ENCODE peak calls at places on chromosomes 13 and 19, in eight cellular contexts. F, X, C, V, T, N, A and L are unnamed samples.
A peak's percentile ranks its signal among the peaks of the same experiment; 100 is the strongest.

GRCh38 chr19:42333975-42334696 is 8.7 kb downstream of the MEGF8 start:
- DNase-seq in F (no peak), X (no peak), C (peak; percentile 54), V (no peak), T (no peak), N (no peak), A (no peak), L (no peak)

GRCh38 chr19:940591-941291 is 14.9 kb downstream of the ARID3A start:
- DNase-seq in F (peak; percentile 95), X (peak; percentile 57), C (no peak), V (peak; percentile 83), T (no peak), N (peak; percentile 93), A (no peak), L (peak; percentile 54)

GRCh38 chr19:14048439-14049153 is 13.3 kb downstream of the PALM3 start:
- DNase-seq in F (no peak), X (no peak), C (no peak), V (peak; percentile 72), T (no peak), N (peak; percentile 83), A (peak; percentile 46), L (peak; percentile 35)

GRCh38 chr19:51259348-51260245 is 8.7 kb downstream of the SIGLECL1 start:
- DNase-seq in F (no peak), X (peak; percentile 22), C (no peak), V (no peak), T (peak; percentile 3), N (peak; percentile 48), A (peak; percentile 54), L (peak; percentile 58)

GRCh38 chr19:38021356-38021755 is 114.3 kb downstream of the SIPA1L3 start:
- DNase-seq in F (no peak), X (peak; percentile 54), C (no peak), V (no peak), T (peak; percentile 25), N (no peak), A (peak; percentile 39), L (no peak)

GRCh38 chr13:61286148-61286745 is 129.4 kb downstream of the PCDH20 start:
- DNase-seq in F (no peak), X (no peak), C (no peak), V (no peak), T (no peak), N (peak; percentile 4), A (no peak), L (peak; percentile 19)

GRCh38 chr13:60410299-60410698 is 13.3 kb downstream of the TDRD3 start:
- DNase-seq in F (no peak), X (no peak), C (no peak), V (no peak), T (no peak), N (no peak), A (no peak), L (no peak)

GRCh38 chr19:29172302-29172701 is 40.6 kb downstream of the UQCRFS1 start:
- DNase-seq in F (no peak), X (no peak), C (no peak), V (no peak), T (no peak), N (no peak), A (no peak), L (no peak)

GRCh38 chr19:18939922-18940775 is 868 bp downstream of the HOMER3 start:
- DNase-seq in F (peak; percentile 93), X (peak; percentile 46), C (no peak), V (peak; percentile 89), T (peak; percentile 56), N (peak; percentile 73), A (peak; percentile 52), L (no peak)

GRCh38 chr13:101915333-101915732 is 462.9 kb downstream of the ITGBL1 start:
- DNase-seq in F (no peak), X (no peak), C (no peak), V (no peak), T (no peak), N (peak; percentile 45), A (no peak), L (no peak)

GRCh38 chr19:38898788-38899446 is 501 bp downstream of the SIRT2 start:
- DNase-seq in F (no peak), X (peak; percentile 19), C (no peak), V (no peak), T (peak; percentile 22), N (no peak), A (peak; percentile 13), L (no peak)

GRCh38 chr13:24863748-24864540 is 100.0 kb downstream of the RNF17 start:
- DNase-seq in F (no peak), X (no peak), C (no peak), V (no peak), T (no peak), N (no peak), A (no peak), L (no peak)

GRCh38 chr19:43779147-43779819 is 1.5 kb downstream of the KCNN4 start:
- DNase-seq in F (no peak), X (no peak), C (no peak), V (peak; percentile 35), T (no peak), N (no peak), A (no peak), L (no peak)

GRCh38 chr19:36041831-36042230 is 9.2 kb upstream of the CLIP3 start:
- DNase-seq in F (no peak), X (peak; percentile 82), C (no peak), V (no peak), T (peak; percentile 82), N (no peak), A (peak; percentile 90), L (no peak)

GRCh38 chr13:112980441-112980840 is 11.4 kb downstream of the MCF2L start:
- DNase-seq in F (no peak), X (no peak), C (no peak), V (no peak), T (no peak), N (peak; percentile 85), A (no peak), L (no peak)
- H3K4me3 ChIP-seq in F (peak overlapping the region; percentile 8), X (no peak overlapping the region), C (no peak overlapping the region), V (peak overlapping the region; percentile 58), T (no peak overlapping the region), N (no peak overlapping the region), A (no peak overlapping the region), L (no peak overlapping the region)

DNA sequence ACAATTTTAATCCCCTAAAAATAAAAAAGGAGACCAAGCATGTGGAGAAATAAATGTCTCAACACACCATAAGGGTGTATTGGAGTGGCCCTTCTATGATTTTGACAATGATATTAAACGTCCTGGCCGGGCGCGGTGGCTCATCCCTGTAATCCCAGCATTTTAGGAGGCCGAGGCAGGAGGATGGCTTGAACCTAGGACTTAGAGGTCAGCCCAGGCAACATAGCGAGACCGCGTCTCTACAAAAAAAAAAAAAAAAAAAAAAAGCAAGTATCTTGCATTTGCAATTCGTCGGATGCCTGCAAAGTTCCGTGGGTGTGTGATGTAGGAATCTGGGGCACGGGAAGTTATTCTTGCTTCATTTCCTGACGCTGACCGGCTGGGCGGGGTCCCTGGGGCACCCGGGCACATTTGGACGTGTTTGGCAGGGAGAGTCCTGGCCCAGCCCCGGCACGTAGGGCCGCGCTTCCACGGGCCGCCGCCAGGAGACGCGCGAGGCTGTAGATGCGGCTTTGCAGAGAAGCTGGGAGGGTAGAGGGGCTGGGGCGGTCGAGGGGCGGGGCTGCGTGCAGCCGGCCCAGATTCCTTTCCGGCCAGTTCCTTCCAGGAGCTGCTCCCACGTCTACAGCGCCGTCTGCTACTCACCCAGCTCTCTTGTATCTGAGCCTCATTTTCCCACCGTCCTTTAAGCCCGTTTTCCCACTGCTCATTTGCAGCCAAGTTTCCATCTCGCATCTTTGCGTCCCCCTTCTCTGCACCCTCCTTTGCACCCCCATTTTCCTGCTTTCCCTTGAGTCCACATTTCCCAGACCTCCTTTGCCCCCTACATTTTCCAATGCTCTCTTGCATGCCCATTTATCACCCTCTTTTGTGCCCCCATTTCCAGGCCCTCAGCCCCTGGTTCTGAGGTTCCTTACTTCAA is 2.2 kb upstream of the TSPAN16 start:
- DNase-seq in F (peak; percentile 99), X (peak; percentile 87), C (peak; percentile 94), V (peak; percentile 95), T (peak; percentile 91), N (peak; percentile 96), A (peak; percentile 97), L (peak; percentile 54)
- H3K4me3 ChIP-seq in F (no peak overlapping the region), X (peak overlapping the region; percentile 16), C (no peak overlapping the region), V (peak overlapping the region; percentile 34), T (peak overlapping the region; percentile 24), N (peak overlapping the region; percentile 55), A (no peak overlapping the region), L (no peak overlapping the region)

DNA sequence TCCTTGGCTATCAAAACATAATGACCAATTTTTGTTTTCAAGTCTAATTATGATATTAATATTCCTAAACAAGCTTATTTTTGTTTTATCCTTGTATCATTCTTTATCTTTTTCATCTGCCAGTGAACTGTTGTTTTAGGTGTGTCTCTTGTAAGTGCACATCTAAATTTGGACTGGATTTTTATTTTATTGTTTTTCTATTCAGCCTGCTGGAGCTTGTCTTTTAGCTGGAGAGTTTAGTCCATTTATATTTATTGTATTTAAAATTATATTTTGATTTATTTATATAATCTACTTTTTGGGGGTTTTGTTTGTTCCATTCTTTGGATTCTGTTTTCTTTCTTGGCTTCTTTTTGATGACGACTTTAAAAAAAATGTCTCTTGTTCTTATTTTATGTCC is 159.0 kb downstream of the PCCA start:
- DNase-seq in F (no peak), X (no peak), C (no peak), V (no peak), T (no peak), N (no peak), A (no peak), L (no peak)
- H3K4me3 ChIP-seq in F (no peak overlapping the region), X (no peak overlapping the region), C (no peak overlapping the region), V (no peak overlapping the region), T (no peak overlapping the region), N (no peak overlapping the region), A (no peak overlapping the region), L (no peak overlapping the region)

GRCh38 chr19:45972944-45973525 is 630 bp downstream of the NOVA2 start:
- DNase-seq in F (no peak), X (no peak), C (no peak), V (no peak), T (no peak), N (no peak), A (no peak), L (no peak)
- H3K4me3 ChIP-seq in F (no peak overlapping the region), X (no peak overlapping the region), C (no peak overlapping the region), V (peak overlapping the region; percentile 52), T (no peak overlapping the region), N (peak overlapping the region; percentile 60), A (peak overlapping the region; percentile 39), L (no peak overlapping the region)

DNA sequence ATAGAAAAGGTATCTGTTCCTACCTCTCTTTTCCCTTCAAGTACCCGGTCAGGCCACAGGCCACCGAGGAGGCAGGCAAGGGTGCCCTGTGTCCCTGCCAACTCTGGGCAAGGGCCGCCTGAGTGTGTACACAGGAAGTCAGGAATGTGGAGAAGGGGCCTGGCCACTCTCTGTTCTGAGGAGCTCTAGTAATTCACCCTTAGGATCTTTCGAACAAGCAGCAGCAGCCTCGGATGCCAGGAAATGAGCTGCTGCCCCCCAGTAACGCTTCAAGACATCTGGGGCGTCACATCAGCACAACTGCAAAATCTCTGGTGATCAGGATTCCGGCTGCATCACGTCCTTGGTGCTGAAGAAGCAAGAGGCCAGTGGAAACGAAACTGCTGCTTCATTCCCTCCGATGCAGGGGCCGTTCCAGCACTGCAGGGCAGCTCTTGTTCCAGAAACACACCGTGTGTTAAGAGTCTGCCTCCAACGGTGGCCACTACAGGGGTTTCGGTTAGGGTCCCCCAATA is 2.0 kb downstream of the RAB20 start:
- DNase-seq in F (peak; percentile 89), X (peak; percentile 62), C (no peak), V (no peak), T (peak; percentile 44), N (no peak), A (peak; percentile 51), L (no peak)
- H3K4me3 ChIP-seq in F (no peak overlapping the region), X (peak overlapping the region; percentile 4), C (peak overlapping the region; percentile 85), V (peak overlapping the region; percentile 88), T (peak overlapping the region; percentile 30), N (no peak overlapping the region), A (peak overlapping the region; percentile 22), L (no peak overlapping the region)

GRCh38 chr13:45784755-45785675 is 66.5 kb downstream of the SIAH3 start:
- DNase-seq in F (no peak), X (no peak), C (no peak), V (no peak), T (no peak), N (no peak), A (no peak), L (no peak)
- H3K4me3 ChIP-seq in F (no peak overlapping the region), X (no peak overlapping the region), C (no peak overlapping the region), V (no peak overlapping the region), T (no peak overlapping the region), N (no peak overlapping the region), A (no peak overlapping the region), L (no peak overlapping the region)